ENCODE peak calls at places on chromosomes 1 and 21, in six cellular contexts. C is ELR; Y is neuronal stem cell; Q is CD4-positive, alpha-beta T cell; L is RWPE2; J is KBM-7. F is an unnamed sample.

GRCh38 chr1:168419746-168420145 is 124.1 kb downstream of the XCL2 start:
- DNase-seq in J (no peak), C (no peak), Q (no peak), Y (no peak), L (no peak), F (peak; percentile 23)

GRCh38 chr21:37594472-37594951 is 227.9 kb downstream of the DYRK1A start:
- DNase-seq in Y (no peak), L (no peak), Q (no peak), C (no peak), J (no peak), F (no peak)

GRCh38 chr1:169260478-169260877 is 107.1 kb downstream of the NME7 start:
- DNase-seq in C (no peak), L (no peak), Y (no peak), Q (no peak), J (peak; percentile 85), F (no peak)

GRCh38 chr1:156582388-156583022 is 3.0 kb downstream of the TTC24 start:
- DNase-seq in J (no peak), Y (no peak), Q (no peak), L (no peak), C (no peak), F (no peak)

GRCh38 chr1:151988405-151988851 is 5.2 kb downstream of the S100A10 start:
- DNase-seq in Q (no peak), J (no peak), C (peak; percentile 96), Y (no peak), L (peak; percentile 89), F (peak; percentile 98)

GRCh38 chr1:65235867-65236805 is 73.2 kb upstream of the DNAJC6 start:
- DNase-seq in C (peak; percentile 74), Y (peak; percentile 39), L (no peak), Q (no peak), J (peak; percentile 77), F (peak; percentile 30)

GRCh38 chr1:155083865-155084721 is 5.5 kb downstream of the EFNA3 start:
- DNase-seq in C (peak; percentile 57), Q (no peak), Y (no peak), L (no peak), J (peak; percentile 51), F (peak; percentile 51)

GRCh38 chr1:168285971-168286628 is 5.4 kb downstream of the TBX19 start:
- DNase-seq in L (no peak), Y (no peak), J (no peak), C (no peak), Q (no peak), F (no peak)

GRCh38 chr1:152034654-152035405 is 2.0 kb downstream of the S100A11 start:
- DNase-seq in Y (peak; percentile 56), J (peak; percentile 90), L (no peak), Q (peak; percentile 54), C (peak; percentile 87), F (peak; percentile 62)

GRCh38 chr1:233614173-233614742 is 352 bp downstream of the KCNK1 start:
- DNase-seq in L (no peak), C (peak; percentile 2), Q (no peak), Y (peak; percentile 6), J (no peak), F (peak; percentile 70)

GRCh38 chr1:119948342-119949214 is 52.3 kb upstream of the ADAM30 start:
- DNase-seq in J (peak; percentile 68), L (no peak), Y (peak; percentile 64), C (peak; percentile 83), Q (peak; percentile 55), F (peak; percentile 52)

GRCh38 chr1:22290157-22290556 is 147.3 kb upstream of the WNT4 start:
- DNase-seq in J (no peak), Y (no peak), C (no peak), Q (no peak), L (no peak), F (no peak)

GRCh38 chr1:38641661-38642060 is 217.9 kb downstream of the RRAGC start:
- DNase-seq in Q (no peak), C (no peak), Y (no peak), J (no peak), L (no peak), F (no peak)

GRCh38 chr1:204837440-204838084 is 33.1 kb upstream of the NFASC start:
- DNase-seq in J (peak; percentile 59), Y (peak; percentile 79), L (no peak), C (peak; percentile 51), Q (no peak), F (peak; percentile 42)

GRCh38 chr1:226061793-226062557 is 541 bp upstream of the H3-3A start:
- DNase-seq in C (peak; percentile 85), Q (peak; percentile 39), L (peak; percentile 39), Y (peak; percentile 83), J (peak; percentile 78), F (peak; percentile 55)

GRCh38 chr1:212002536-212002935 is 32.8 kb downstream of the INTS7 start:
- DNase-seq in L (no peak), Y (no peak), J (no peak), C (no peak), Q (no peak), F (no peak)

GRCh38 chr1:160101037-160101716 is 2.8 kb upstream of the IGSF8 start:
- DNase-seq in C (peak; percentile 83), J (peak; percentile 91), Y (peak; percentile 73), L (no peak), Q (peak; percentile 55), F (no peak)

GRCh38 chr1:31764307-31765040 is at the start of gene ADGRB2:
- DNase-seq in C (peak; percentile 34), J (peak; percentile 35), L (no peak), Q (no peak), Y (no peak), F (no peak)

GRCh38 chr1:173175514-173176146 is 31.5 kb downstream of the TNFSF4 start:
- DNase-seq in Q (no peak), Y (no peak), C (no peak), J (peak; percentile 32), L (no peak), F (no peak)

GRCh38 chr1:228349701-228350171 is 56.9 kb downstream of the TRIM11 start:
- DNase-seq in L (peak; percentile 22), Y (no peak), C (no peak), Q (no peak), J (no peak), F (no peak)

GRCh38 chr1:99579691-99580171 is 66.2 kb upstream of the PALMD start:
- DNase-seq in L (no peak), C (no peak), Y (no peak), Q (no peak), J (no peak), F (no peak)

GRCh38 chr1:21654209-21654608 is 14.9 kb downstream of the RAP1GAP start:
- DNase-seq in L (no peak), Y (no peak), C (no peak), Q (no peak), J (no peak), F (no peak)

GRCh38 chr1:82398357-82398756 is 597.6 kb downstream of the ADGRL2 start:
- DNase-seq in L (no peak), C (no peak), J (no peak), Y (no peak), Q (no peak), F (peak; percentile 32)

GRCh38 chr1:96236156-96236739 is 485.3 kb upstream of the PTBP2 start:
- DNase-seq in Y (peak; percentile 43), C (peak; percentile 71), L (no peak), Q (no peak), J (peak; percentile 60), F (peak; percentile 48)

GRCh38 chr1:23790696-23791433 is at the start of gene LYPLA2:
- DNase-seq in C (peak; percentile 93), L (peak; percentile 94), Y (no peak), J (peak; percentile 90), Q (peak; percentile 64), F (peak; percentile 77)

GRCh38 chr1:85448358-85448757 is 16.6 kb downstream of the DDAH1 start:
- DNase-seq in Y (no peak), L (no peak), C (peak; percentile 82), Q (no peak), J (no peak), F (no peak)

GRCh38 chr1:202835548-202836072 is 24.9 kb downstream of the PCAT6 start:
- DNase-seq in C (no peak), Q (no peak), Y (no peak), L (no peak), J (peak; percentile 35), F (no peak)

GRCh38 chr1:230537456-230537855 is 104.8 kb upstream of the COG2 start:
- DNase-seq in L (no peak), J (no peak), C (no peak), Y (no peak), Q (no peak), F (no peak)

GRCh38 chr21:46228345-46229051 is at the start of gene LSS:
- DNase-seq in Y (peak; percentile 97), L (peak; percentile 100), J (peak; percentile 92), C (peak; percentile 96), Q (peak; percentile 97), F (peak; percentile 90)

GRCh38 chr1:65958561-65959350 is 166.1 kb downstream of the PDE4B start:
- DNase-seq in J (peak; percentile 85), L (no peak), C (peak; percentile 70), Y (peak; percentile 59), Q (peak; percentile 3), F (peak; percentile 28)

GRCh38 chr1:183590225-183591191 is at the start of gene NCF2:
- DNase-seq in J (peak; percentile 92), Y (no peak), C (peak; percentile 70), L (no peak), Q (no peak), F (peak; percentile 54)

GRCh38 chr1:62978056-62978455 is 194.1 kb downstream of the ATG4C start:
- DNase-seq in Y (no peak), Q (no peak), J (no peak), C (no peak), L (no peak), F (no peak)

GRCh38 chr21:42236693-42237092 is 17.8 kb downstream of the ABCG1 start:
- DNase-seq in L (no peak), J (no peak), Q (no peak), C (no peak), Y (no peak), F (no peak)

GRCh38 chr1:26696191-26696644 is 403 bp downstream of the ARID1A start:
- DNase-seq in J (no peak), Y (no peak), C (no peak), L (no peak), Q (no peak), F (no peak)

GRCh38 chr1:221992427-221992826 is 250.5 kb upstream of the DUSP10 start:
- DNase-seq in Q (no peak), L (no peak), Y (no peak), C (no peak), J (no peak), F (no peak)